ENCODE peak calls at places on chromosomes 7 and 10, in seven cellular contexts. K is tibial nerve, G is thyroid gland, D is body of pancreas, I is endothelial cell of umbilical vein, V is lower leg skin, T is H54. O is an unnamed sample.

GRCh38 chr7:143258830-143259229 is 4.4 kb upstream of the GSTK1 start:
- DNase-seq in K (no peak), G (peak), D (no peak), I (no peak), V (no peak), T (no peak), O (no peak)

GRCh38 chr10:87751274-87751673 is 66.8 kb downstream of the ATAD1 start:
- DNase-seq in K (no peak), G (no peak), D (no peak), I (no peak), V (no peak), T (no peak), O (no peak)

GRCh38 chr10:92575961-92576360 is 2.1 kb upstream of the IDE start:
- DNase-seq in K (no peak), G (no peak), D (no peak), I (no peak), V (no peak), T (no peak), O (no peak)

GRCh38 chr10:26391701-26392695 is 46.1 kb upstream of the APBB1IP start:
- DNase-seq in K (no peak), G (no peak), D (no peak), I (no peak), V (no peak), T (no peak), O (no peak)

GRCh38 chr10:67925449-67926005 is 41.1 kb downstream of the SIRT1 start:
- DNase-seq in K (no peak), G (no peak), D (no peak), I (no peak), V (no peak), T (no peak), O (no peak)

GRCh38 chr10:119997429-119997828 is 104.9 kb downstream of the SEC23IP start:
- DNase-seq in K (no peak), G (no peak), D (no peak), I (no peak), V (no peak), T (no peak), O (no peak)

GRCh38 chr7:157432541-157432956 is 95.7 kb downstream of the DNAJB6 start:
- DNase-seq in K (no peak), G (peak), D (no peak), I (no peak), V (peak), T (no peak), O (no peak)

GRCh38 chr10:6204063-6204340 is 1.3 kb downstream of the PFKFB3 start:
- DNase-seq in K (no peak), G (peak), D (peak), I (no peak), V (no peak), T (peak), O (no peak)

GRCh38 chr7:115499966-115500365 is 530.6 kb downstream of the TFEC start:
- DNase-seq in K (no peak), G (no peak), D (no peak), I (no peak), V (no peak), T (no peak), O (no peak)

GRCh38 chr10:47081264-47081663 is 170.0 kb downstream of the PTPN20 start:
- DNase-seq in K (no peak), G (no peak), D (no peak), I (no peak), V (no peak), T (no peak), O (no peak)

GRCh38 chr7:155097338-155097737 is 27.2 kb downstream of the HTR5A start:
- DNase-seq in K (no peak), G (no peak), D (no peak), I (no peak), V (no peak), T (no peak), O (no peak)

GRCh38 chr10:103641326-103641725 is 147.8 kb downstream of the NEURL1 start:
- DNase-seq in K (no peak), G (no peak), D (no peak), I (no peak), V (no peak), T (no peak), O (no peak)

GRCh38 chr7:30503273-30504212 is 1.1 kb downstream of the GGCT start:
- DNase-seq in K (no peak), G (no peak), D (no peak), I (no peak), V (no peak), T (no peak), O (no peak)

GRCh38 chr7:99324559-99324958 is 1.1 kb upstream of the ARPC1A start:
- DNase-seq in K (no peak), G (no peak), D (no peak), I (no peak), V (no peak), T (no peak), O (no peak)

GRCh38 chr7:99324966-99325596 is 617 bp upstream of the ARPC1A start:
- DNase-seq in K (no peak), G (no peak), D (peak), I (no peak), V (no peak), T (no peak), O (no peak)

GRCh38 chr7:99326408-99326782 is 697 bp downstream of the ARPC1A start:
- DNase-seq in K (no peak), G (no peak), D (no peak), I (no peak), V (no peak), T (no peak), O (no peak)

GRCh38 chr7:99331002-99331401 is 5.3 kb downstream of the ARPC1A start:
- DNase-seq in K (no peak), G (no peak), D (no peak), I (no peak), V (peak), T (no peak), O (no peak)

GRCh38 chr7:99325597-99326407 is at the start of gene ARPC1A:
- DNase-seq in K (peak), G (peak), D (peak), I (peak), V (peak), T (peak), O (peak)
- TF ChIP-seq POLR2A in K (peak), G (no peak), D (peak), I (peak), V (peak), T (peak), O (peak)

DNA sequence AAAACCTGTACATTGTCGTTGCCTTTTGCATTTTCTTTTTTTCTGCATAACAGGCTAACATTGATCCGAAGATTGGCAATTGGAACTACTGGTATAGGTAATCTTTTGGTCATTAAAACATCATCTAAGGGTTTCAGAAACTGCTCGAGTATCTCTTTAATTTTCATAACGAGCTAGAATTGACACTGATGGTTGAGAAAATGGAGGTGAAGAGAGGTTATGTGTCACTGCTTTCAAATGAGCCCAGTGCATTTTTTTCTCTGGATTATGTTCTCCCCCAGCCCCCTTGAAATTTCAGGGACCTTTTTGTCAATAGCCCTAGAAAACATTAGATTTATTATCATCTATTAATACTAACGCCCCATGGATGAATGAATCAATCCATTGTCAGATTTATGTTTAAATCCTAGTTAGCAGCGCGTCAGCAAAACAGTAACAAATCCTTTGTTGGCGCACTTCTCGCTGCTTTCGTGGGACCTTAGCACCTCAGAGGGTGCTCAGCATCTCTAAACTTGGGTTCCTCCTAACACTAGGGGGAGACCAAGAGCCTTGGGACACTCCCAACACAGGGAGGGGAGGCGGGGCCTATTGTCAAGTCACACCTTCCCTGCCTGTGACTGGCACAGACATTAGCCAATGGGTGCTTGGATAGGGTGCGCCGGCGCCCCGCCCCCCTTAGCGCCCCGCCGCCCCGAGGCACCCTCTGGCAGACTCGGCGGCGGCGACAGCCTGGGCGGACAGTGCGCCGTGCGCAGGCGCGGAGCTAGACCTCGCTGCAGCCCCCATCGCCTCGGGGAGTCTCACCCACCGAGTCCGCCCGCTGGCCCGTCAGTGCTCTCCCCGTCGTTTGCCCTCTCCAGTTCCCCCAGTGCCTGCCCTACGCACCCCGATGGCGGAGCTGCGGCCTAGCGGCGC is at the start of gene SUFU:
- DNase-seq in K (peak), G (peak), D (peak), I (peak), V (peak), T (peak), O (peak)
- TF ChIP-seq POLR2A in K (no peak), G (no peak), D (peak), I (peak), V (no peak), T (peak), O (peak)

DNA sequence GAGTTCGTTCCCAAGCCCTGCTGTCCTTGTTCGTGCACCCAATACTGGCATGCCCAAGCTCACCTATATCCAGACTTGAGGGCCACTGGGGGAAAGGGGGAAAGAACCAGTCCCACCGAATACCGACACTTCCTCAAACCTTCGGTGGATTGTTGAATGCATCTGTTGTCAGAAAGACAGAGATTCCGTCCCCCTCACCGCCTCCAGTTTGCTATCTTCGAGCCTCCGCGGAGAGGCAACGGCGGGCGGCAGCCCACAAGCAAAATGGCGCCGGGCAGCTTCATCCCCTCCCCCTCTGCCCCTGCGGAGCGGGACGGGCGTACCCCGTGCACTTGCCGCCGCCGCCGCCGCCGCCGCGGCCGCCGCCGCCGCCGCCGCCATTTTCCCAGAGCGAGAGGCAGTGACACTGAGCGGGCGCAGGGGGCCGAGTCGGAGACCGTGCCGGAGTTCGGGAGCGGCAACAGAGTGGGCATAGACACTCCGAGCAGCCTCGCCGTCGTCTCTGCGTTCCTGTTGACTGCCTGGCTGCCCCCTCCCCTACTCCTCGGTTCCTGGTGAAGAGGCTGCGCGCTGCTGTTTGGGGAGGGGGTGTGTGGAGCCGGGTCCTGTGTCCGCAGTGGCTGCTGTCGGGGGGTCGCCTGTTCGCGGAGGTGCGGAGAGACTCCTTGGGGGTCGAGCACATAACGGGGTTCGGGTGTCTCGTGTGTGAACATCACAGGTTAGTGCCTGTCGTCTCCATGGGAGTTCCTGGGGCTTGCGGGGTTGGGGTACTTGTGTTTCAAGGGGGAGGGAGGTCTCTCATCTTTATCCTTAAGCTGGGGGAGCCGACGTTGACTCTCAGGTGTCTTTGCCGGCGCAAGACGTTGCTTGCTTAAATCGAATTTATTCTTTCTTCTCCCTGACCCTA is at the start of gene KMT2E:
- DNase-seq in K (peak), G (peak), D (peak), I (peak), V (peak), T (no peak), O (peak)
- TF ChIP-seq POLR2A in K (peak), G (peak), D (no peak), I (peak), V (peak), T (peak), O (peak)

DNA sequence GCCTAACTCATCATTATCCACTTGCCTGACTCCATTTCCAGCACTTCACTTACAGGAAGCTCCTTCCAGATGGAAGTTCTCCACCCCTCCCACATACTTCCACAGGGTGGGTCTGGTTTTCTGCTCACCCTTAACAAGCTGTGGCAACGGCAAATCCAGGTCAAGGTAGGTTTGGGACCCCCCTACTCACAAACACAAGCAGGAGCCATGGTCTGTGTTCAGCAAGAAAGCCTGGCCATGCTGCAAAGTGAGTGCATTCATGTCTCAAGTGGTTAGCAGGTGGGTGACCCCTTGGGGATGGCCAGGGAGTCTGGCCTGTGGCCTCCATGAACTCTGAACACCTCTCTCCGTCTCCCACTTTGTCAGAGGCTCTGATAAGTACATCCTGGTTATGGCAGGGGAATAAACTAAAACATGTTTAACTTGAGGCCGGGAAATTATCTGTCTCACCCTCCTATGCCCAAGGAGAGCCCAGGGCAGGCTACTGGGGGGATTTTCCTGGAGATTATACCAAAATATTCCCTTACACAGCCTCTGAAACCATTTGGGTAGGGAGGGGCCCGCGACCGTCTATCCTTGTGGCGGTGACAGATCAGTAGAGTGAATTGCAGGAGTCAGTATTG is 847 bp downstream of the XPNPEP1 start:
- DNase-seq in K (no peak), G (no peak), D (no peak), I (peak), V (no peak), T (no peak), O (no peak)
- TF ChIP-seq POLR2A in K (no peak), G (no peak), D (no peak), I (no peak), V (no peak), T (no peak), O (no peak)

O was measured in GM12892.